ENCODE peak calls at places on chromosome 1, in eight cellular contexts. S is heart left ventricle, C is AG09309, M is tibial artery, D is epithelial cell of esophagus, F is GM13977, K is uterus, B is mammary epithelial cell. H is an unnamed sample.

GRCh38 chr1:26353210-26353859 is 595 bp downstream of the CRYBG2 start:
- DNase-seq in S (no peak), C (no peak), M (no peak), D (peak), F (no peak), K (no peak), B (no peak), H (no peak)

GRCh38 chr1:105459759-105460158 is 1596.7 kb upstream of the PRMT6 start:
- DNase-seq in S (no peak), C (no peak), M (no peak), D (no peak), F (no peak), K (no peak), B (no peak), H (no peak)

GRCh38 chr1:15709226-15709625 is 25.1 kb downstream of the PLEKHM2 start:
- DNase-seq in S (no peak), C (no peak), M (no peak), D (no peak), F (no peak), K (no peak), B (no peak), H (no peak)

GRCh38 chr1:179082308-179083030 is 599 bp downstream of the TOR3A start:
- DNase-seq in S (peak), C (no peak), M (no peak), D (peak), F (peak), K (no peak), B (peak), H (no peak)

GRCh38 chr1:227449727-227450420 is 113.5 kb upstream of the ZNF678 start:
- DNase-seq in S (no peak), C (no peak), M (no peak), D (no peak), F (no peak), K (no peak), B (no peak), H (no peak)

GRCh38 chr1:186536272-186536905 is 75.5 kb upstream of the PDC start:
- DNase-seq in S (no peak), C (no peak), M (no peak), D (no peak), F (no peak), K (no peak), B (no peak), H (no peak)

GRCh38 chr1:221517961-221518360 is 223.9 kb downstream of the DUSP10 start:
- DNase-seq in S (no peak), C (peak), M (no peak), D (peak), F (no peak), K (no peak), B (peak), H (no peak)

GRCh38 chr1:59445040-59445439 is 148.1 kb downstream of the FGGY start:
- DNase-seq in S (no peak), C (no peak), M (peak), D (peak), F (no peak), K (peak), B (peak), H (no peak)

GRCh38 chr1:219385786-219386427 is 212.2 kb downstream of the LYPLAL1 start:
- DNase-seq in S (peak), C (no peak), M (no peak), D (peak), F (peak), K (peak), B (peak), H (no peak)

GRCh38 chr1:21942464-21942863 is 5.4 kb upstream of the HSPG2 start:
- DNase-seq in S (no peak), C (no peak), M (no peak), D (no peak), F (no peak), K (no peak), B (no peak), H (no peak)

GRCh38 chr1:86914998-86915736 is 732 bp downstream of the HS2ST1 start:
- DNase-seq in S (peak), C (no peak), M (peak), D (peak), F (peak), K (peak), B (peak), H (no peak)

GRCh38 chr1:112522621-112523020 is 13.9 kb downstream of the WNT2B start:
- DNase-seq in S (no peak), C (peak), M (no peak), D (peak), F (no peak), K (no peak), B (peak), H (no peak)

DNA sequence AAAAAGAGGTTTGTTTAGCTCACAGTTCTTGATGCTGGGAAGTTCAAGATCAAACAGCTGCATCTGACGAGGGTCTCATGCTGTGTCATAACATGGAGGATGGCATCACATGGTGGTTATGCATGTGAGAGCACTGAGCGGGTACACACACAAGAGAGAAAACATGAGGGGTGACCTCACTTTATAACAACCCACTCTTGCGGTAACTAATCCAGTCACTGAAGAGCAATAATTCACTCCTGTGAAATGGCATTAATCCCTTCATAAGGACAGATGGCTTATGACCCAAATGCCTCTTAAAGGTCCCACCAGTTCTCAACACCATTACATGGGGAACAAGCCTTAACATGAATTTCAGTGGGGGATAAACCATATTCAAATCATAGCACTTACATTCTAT is 23.2 kb upstream of the CHIT1 start:
- DNase-seq in S (no peak), C (no peak), M (no peak), D (no peak), F (no peak), K (no peak), B (no peak), H (no peak)
- TF ChIP-seq CTCF in S (no peak), C (no peak), M (no peak), D (no peak), F (no peak), K (no peak), B (no peak), H (no peak)

GRCh38 chr1:213131851-213132655 is 81.0 kb downstream of the RPS6KC1 start:
- DNase-seq in S (no peak), C (no peak), M (no peak), D (no peak), F (no peak), K (no peak), B (no peak), H (no peak)
- TF ChIP-seq CTCF in S (no peak), C (no peak), M (peak), D (no peak), F (no peak), K (no peak), B (no peak), H (peak)

GRCh38 chr1:94697839-94698238 is 122.3 kb upstream of the SLC44A3 start:
- DNase-seq in S (no peak), C (no peak), M (no peak), D (no peak), F (no peak), K (no peak), B (no peak), H (no peak)
- TF ChIP-seq CTCF in S (no peak), C (no peak), M (no peak), D (no peak), F (no peak), K (no peak), B (no peak), H (no peak)

DNA sequence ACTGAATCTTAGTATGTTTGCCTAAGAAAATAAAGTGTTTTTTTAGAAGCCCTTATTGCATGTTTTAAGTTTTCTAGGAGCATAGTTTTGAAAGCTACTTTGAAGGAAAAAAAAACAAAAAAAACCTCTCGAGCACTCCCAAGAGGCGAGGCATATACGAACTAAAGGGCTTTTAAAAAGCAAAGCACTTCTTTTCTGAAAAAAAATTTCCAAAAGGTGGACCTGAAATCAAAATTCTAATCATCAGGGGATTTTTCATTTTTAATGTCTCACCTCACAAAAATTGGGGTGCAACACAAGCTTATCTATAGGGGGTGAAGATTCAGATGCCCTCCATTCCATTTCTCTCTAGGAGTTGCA is 594 bp downstream of the GLMN start:
- DNase-seq in S (no peak), C (no peak), M (no peak), D (no peak), F (no peak), K (no peak), B (no peak), H (no peak)
- TF ChIP-seq CTCF in S (no peak), C (peak), M (no peak), D (peak), F (no peak), K (no peak), B (no peak), H (no peak)

GRCh38 chr1:92081031-92081430 is 886 bp downstream of the BTBD8 start:
- DNase-seq in S (no peak), C (no peak), M (no peak), D (no peak), F (no peak), K (no peak), B (no peak), H (no peak)

GRCh38 chr1:92084651-92085050 is 4.5 kb downstream of the BTBD8 start:
- DNase-seq in S (no peak), C (no peak), M (no peak), D (no peak), F (no peak), K (no peak), B (no peak), H (no peak)

GRCh38 chr1:92079441-92079840 is 704 bp upstream of the BTBD8 start:
- DNase-seq in S (no peak), C (no peak), M (no peak), D (no peak), F (no peak), K (no peak), B (no peak), H (no peak)

GRCh38 chr1:92076363-92076762 is 1.2 kb upstream of the SETSIP start:
- DNase-seq in S (no peak), C (no peak), M (no peak), D (no peak), F (no peak), K (no peak), B (no peak), H (no peak)

DNA sequence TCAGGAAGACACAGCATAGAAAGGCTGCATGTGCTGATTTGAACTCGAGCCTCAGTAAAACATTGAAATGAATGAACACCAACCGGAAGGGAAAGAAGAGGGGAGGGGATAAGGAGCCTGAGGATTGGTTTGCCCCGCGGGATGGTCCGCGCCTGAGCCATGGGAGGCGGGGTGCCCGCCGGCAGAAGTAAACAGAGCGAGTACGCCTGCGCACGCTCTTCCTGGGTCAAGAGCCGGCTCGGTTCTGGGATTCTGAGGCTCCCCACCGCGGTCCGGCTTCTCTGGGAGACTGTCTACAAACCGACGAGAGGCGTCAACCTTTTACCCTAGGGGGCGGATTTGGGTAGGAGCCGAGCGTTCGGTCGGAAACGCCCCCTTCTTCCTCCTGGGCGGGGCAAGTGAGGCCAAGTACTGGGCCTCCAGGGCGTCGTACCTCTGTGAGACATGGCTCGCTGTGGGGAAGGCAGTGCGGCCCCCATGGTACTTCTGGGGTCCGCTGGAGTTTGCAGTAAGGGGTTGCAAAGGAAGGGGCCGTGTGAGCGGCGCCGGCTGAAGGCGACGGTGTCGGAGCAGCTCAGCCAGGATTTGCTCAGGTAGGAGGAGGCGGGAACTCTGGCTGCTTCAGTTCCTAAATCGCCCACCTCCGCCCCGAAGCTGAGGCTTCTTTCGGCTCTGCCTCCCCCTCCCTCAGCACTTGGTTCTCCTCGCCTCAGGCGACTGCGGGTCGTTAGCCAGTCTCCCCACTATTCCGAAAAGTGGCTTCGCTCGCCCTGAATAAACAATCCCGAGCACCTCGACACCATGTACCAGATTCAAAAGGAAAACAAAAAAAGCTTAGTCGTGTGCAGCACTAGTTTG is at the start of gene BTBD8:
- DNase-seq in S (peak), C (peak), M (peak), D (peak), F (peak), K (peak), B (peak), H (peak)
- TF ChIP-seq CTCF in S (no peak), C (peak), M (no peak), D (no peak), F (no peak), K (no peak), B (no peak), H (no peak)

DNA sequence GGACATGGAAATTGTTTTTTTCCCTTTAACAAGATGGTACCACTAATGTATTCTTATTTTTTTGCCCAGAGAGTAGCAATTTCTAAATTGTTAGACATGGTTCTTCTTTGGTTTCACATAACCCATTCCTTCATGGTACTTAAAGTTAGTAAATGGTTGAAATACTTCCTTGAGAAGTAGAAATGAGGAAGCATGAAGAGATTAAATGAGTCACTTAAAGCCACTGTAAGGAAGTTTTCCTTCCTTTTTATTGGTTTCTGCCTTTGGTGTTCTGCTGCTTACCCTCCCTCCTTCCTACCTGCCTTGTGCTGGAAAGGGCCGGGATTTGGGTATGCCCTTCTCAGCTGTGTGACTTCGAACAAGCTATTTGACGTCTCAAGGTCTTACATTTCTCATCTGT is 101.0 kb downstream of the KIF26B start:
- DNase-seq in S (no peak), C (no peak), M (no peak), D (no peak), F (no peak), K (no peak), B (no peak), H (no peak)
- TF ChIP-seq CTCF in S (no peak), C (no peak), M (no peak), D (no peak), F (no peak), K (no peak), B (no peak), H (no peak)

GRCh38 chr1:114298059-114298458 is 144.4 kb upstream of the SYT6 start:
- DNase-seq in S (no peak), C (no peak), M (no peak), D (no peak), F (no peak), K (no peak), B (no peak), H (no peak)

GRCh38 chr1:114295321-114295720 is 141.7 kb upstream of the SYT6 start:
- DNase-seq in S (no peak), C (no peak), M (no peak), D (no peak), F (no peak), K (no peak), B (no peak), H (no peak)

GRCh38 chr1:114296413-114296812 is 142.7 kb upstream of the SYT6 start:
- DNase-seq in S (no peak), C (no peak), M (no peak), D (no peak), F (no peak), K (no peak), B (no peak), H (no peak)

GRCh38 chr1:114299331-114300005 is 145.8 kb upstream of the SYT6 start:
- DNase-seq in S (no peak), C (no peak), M (no peak), D (no peak), F (no peak), K (peak), B (no peak), H (no peak)
- TF ChIP-seq CTCF in S (no peak), C (no peak), M (no peak), D (no peak), F (no peak), K (no peak), B (no peak), H (no peak)

GRCh38 chr1:168341576-168341975 is 60.9 kb downstream of the TBX19 start:
- DNase-seq in S (no peak), C (peak), M (no peak), D (peak), F (no peak), K (no peak), B (peak), H (no peak)

GRCh38 chr1:168345939-168346338 is 65.3 kb downstream of the TBX19 start:
- DNase-seq in S (no peak), C (no peak), M (no peak), D (no peak), F (no peak), K (no peak), B (no peak), H (no peak)

GRCh38 chr1:168342572-168343280 is 62.0 kb downstream of the TBX19 start:
- DNase-seq in S (peak), C (peak), M (peak), D (peak), F (peak), K (peak), B (peak), H (peak)

GRCh38 chr1:168340796-168341510 is 60.3 kb downstream of the TBX19 start:
- DNase-seq in S (no peak), C (no peak), M (no peak), D (peak), F (no peak), K (no peak), B (peak), H (no peak)

DNA sequence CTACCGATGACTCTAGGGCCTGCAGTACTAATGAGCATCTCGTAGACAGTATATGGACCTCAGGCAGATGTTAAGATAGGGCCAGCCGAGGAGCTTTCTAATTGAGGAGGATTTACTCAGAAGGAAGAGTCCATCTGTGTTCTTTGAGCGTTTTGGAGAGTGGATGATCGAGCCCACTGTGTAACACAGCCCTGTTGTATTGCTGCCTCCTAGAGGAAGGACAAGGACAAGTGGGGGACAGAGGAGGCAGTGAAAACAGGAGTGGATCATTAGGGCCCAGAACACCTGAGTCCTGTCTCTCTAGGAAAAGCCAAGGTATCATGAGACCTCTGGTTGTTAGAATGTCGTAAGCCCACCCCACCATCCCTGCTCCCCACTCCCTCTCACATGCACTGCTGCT is 62.9 kb downstream of the TBX19 start:
- DNase-seq in S (no peak), C (no peak), M (no peak), D (no peak), F (no peak), K (no peak), B (no peak), H (no peak)
- TF ChIP-seq CTCF in S (no peak), C (peak), M (no peak), D (peak), F (peak), K (no peak), B (no peak), H (no peak)

H was measured in thoracic aorta.